ENCODE peak calls at places on chromosomes 6 and 20, in eight cellular contexts. X is PC-3, N is HepG2, U is neural progenitor cell, B is HCT116, A is hepatocyte, R is astrocyte, G is GM23248. O is an unnamed sample.

GRCh38 chr20:64080013-64080812 is at the start of gene OPRL1:
- DNase-seq in X (peak), N (no peak), U (peak), B (no peak), A (no peak), R (no peak), G (peak), O (no peak)

GRCh38 chr6:113860165-113860955 is 3.2 kb downstream of the MARCKS start:
- DNase-seq in X (peak), N (peak), U (peak), B (no peak), A (peak), R (peak), G (peak), O (no peak)

GRCh38 chr6:6001443-6001842 is 5.3 kb downstream of the NRN1 start:
- DNase-seq in X (no peak), N (no peak), U (no peak), B (no peak), A (no peak), R (no peak), G (peak), O (no peak)

GRCh38 chr20:57918546-57918945 is 208.7 kb upstream of the PMEPA1 start:
- DNase-seq in X (no peak), N (no peak), U (no peak), B (no peak), A (peak), R (no peak), G (no peak), O (no peak)

GRCh38 chr6:45184040-45184439 is 144.1 kb upstream of the RUNX2 start:
- DNase-seq in X (no peak), N (no peak), U (no peak), B (no peak), A (no peak), R (no peak), G (no peak), O (no peak)

GRCh38 chr6:75376347-75377024 is 91.9 kb upstream of the TMEM30A start:
- DNase-seq in X (peak), N (no peak), U (no peak), B (no peak), A (no peak), R (peak), G (peak), O (no peak)

GRCh38 chr6:37691904-37692806 is 5.5 kb downstream of the MDGA1 start:
- DNase-seq in X (peak), N (peak), U (peak), B (peak), A (peak), R (peak), G (peak), O (peak)

GRCh38 chr20:10109621-10110020 is 74.8 kb downstream of the ANKEF1 start:
- DNase-seq in X (no peak), N (no peak), U (no peak), B (no peak), A (no peak), R (peak), G (no peak), O (no peak)

GRCh38 chr6:124393536-124393935 is 568.7 kb upstream of the RNF217 start:
- DNase-seq in X (peak), N (no peak), U (no peak), B (no peak), A (no peak), R (peak), G (no peak), O (no peak)

GRCh38 chr20:8082999-8083398 is 49.1 kb upstream of the PLCB1 start:
- DNase-seq in X (no peak), N (no peak), U (no peak), B (no peak), A (peak), R (peak), G (peak), O (no peak)

GRCh38 chr6:169725270-169726048 is 1.2 kb upstream of the PHF10 start:
- DNase-seq in X (peak), N (peak), U (peak), B (no peak), A (peak), R (peak), G (peak), O (peak)

GRCh38 chr6:21887301-21888185 is 294.0 kb downstream of the SOX4 start:
- DNase-seq in X (peak), N (peak), U (no peak), B (no peak), A (no peak), R (peak), G (no peak), O (no peak)

GRCh38 chr6:145814035-145814500 is 527 bp downstream of the FBXO30 start:
- DNase-seq in X (peak), N (peak), U (peak), B (no peak), A (peak), R (peak), G (peak), O (peak)

GRCh38 chr6:165817148-165817547 is 154.1 kb upstream of the PDE10A start:
- DNase-seq in X (no peak), N (no peak), U (peak), B (no peak), A (no peak), R (no peak), G (no peak), O (no peak)

GRCh38 chr20:41286240-41286851 is 31.2 kb downstream of the ZHX3 start:
- DNase-seq in X (no peak), N (no peak), U (no peak), B (no peak), A (no peak), R (no peak), G (no peak), O (no peak)

GRCh38 chr6:112014483-112014882 is 39.4 kb upstream of the CCN6 start:
- DNase-seq in X (peak), N (no peak), U (no peak), B (no peak), A (no peak), R (peak), G (peak), O (no peak)

GRCh38 chr20:5797165-5797564 is 47.0 kb downstream of the SHLD1 start:
- DNase-seq in X (no peak), N (no peak), U (no peak), B (no peak), A (no peak), R (no peak), G (no peak), O (no peak)

GRCh38 chr6:22024973-22025467 is 271.8 kb downstream of the PRL start:
- DNase-seq in X (no peak), N (no peak), U (no peak), B (no peak), A (no peak), R (no peak), G (no peak), O (no peak)

GRCh38 chr6:38612386-38612965 is 27.3 kb downstream of the BTBD9 start:
- DNase-seq in X (no peak), N (no peak), U (no peak), B (no peak), A (no peak), R (peak), G (peak), O (no peak)

GRCh38 chr6:75609639-75610590 is 8.2 kb downstream of the SENP6 start:
- DNase-seq in X (no peak), N (no peak), U (no peak), B (no peak), A (no peak), R (peak), G (peak), O (no peak)

DNA sequence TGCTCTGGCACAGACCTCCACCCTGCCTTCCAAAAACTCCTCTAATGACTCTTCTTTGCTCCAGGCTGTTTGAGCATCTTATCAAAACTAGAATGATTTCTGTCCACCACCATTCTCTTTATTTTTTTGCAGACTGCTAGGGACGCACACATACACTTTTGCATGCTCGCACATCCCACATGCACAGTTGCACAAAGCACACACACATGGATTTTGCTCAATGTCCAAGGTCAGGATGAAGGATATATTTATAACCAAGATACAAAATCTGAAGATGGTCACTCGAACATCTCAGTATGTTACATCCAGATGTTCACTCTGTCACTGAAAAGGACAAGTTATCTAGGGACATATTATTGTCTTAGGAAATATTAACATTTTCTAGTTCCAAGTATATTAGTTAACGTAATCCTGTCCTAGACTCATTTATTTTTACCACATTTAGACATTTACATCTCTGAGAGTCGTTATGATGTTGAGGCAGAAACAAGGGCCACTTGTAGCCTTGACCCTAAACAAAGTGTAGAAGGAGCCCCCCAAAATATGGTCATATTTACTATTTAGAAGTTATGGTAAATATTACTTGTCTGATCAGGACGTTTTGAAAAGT is 3.4 kb upstream of the SIM1 start:
- DNase-seq in X (no peak), N (no peak), U (no peak), B (no peak), A (no peak), R (no peak), G (no peak), O (no peak)
- TF ChIP-seq EZH2 in X (no peak), N (no peak), U (no peak), B (no peak), A (peak), R (no peak), G (no peak), O (no peak)

DNA sequence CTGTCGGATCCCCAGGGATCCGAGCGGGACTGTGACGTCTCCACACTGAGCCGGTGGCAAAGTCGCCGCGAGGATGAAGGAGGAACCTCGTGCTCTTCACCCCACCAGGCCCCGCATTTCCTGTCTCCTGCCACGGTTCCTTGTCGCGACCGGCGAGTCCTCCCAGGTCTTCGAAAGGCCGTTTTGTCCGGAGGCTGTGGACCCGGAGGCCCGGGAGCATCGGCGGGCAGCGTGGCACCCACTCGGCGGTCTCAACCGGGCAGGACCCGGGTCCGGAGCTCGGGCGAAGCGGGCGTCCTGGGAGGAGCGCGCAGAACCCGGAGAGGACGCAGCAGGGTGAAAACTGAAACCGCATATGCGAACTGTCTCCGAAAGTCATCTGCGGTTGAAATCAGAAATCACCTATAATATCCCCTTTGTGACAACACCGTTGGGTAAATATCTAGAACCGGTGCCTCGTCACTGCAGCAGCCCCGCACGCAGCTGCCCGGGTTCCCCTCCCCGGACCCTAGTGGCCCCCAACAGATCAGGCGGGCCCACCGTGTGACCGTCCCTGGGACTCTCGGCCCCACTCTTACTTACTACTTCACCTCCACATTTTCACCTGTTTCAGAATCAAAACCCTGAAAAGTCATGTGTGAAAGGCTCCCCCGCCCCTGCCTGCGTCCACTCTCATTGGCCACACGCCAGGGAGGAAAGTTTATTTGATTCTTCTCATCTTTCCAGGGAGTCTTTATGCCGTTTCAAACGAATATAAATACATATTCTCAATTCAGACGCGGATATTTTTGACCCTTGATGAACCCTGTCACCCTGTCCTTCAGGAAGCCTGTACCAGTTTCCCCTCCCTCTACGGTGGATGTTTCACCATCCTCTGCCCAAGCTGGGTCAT is 3.0 kb upstream of the ULBP2 start:
- DNase-seq in X (peak), N (no peak), U (no peak), B (no peak), A (no peak), R (no peak), G (peak), O (no peak)
- TF ChIP-seq EZH2 in X (no peak), N (peak), U (peak), B (no peak), A (peak), R (peak), G (no peak), O (no peak)

DNA sequence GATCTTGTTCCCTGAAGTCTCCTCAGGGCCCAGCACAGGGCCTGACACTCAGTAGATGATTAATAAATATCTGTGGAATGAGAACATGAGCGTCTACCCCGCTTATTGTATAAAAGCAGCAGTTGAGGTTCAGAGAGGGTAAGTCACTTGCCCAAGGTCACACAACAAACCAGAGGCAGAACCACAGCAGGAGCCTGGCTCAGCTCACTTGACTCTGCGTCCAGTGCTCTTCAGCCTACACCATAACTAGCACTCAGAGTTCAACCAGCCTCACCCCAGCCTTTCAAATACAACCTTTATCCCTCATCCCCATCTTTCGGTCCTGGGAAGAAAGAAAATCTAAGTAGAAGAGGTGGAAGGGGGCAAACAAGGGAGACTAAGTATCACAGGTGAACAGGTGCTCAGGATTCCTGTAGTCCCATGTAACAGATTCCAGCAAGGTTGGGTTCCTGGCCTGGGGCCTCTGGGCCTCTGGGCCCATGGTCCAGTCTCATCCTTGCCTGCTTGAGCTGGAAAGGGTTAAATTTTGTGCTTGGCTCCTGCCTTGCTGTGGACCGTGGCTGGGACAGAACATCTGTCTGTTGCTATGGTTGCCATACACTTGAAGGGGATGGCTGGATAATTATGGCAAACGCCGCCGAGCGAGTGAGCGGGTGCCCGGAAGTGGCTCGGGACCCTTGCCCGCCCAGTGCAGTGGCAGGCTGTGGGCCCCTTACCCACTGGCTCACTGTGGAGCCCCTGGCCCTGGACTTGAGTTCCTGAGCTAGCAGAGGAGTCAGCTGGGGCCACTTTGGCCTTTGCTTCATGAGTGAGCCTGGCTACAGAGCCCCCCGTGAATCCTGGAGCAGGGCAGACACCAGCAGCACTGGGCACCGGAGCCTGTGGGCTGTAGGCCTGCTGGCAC is 25.1 kb upstream of the NOL4L start:
- DNase-seq in X (no peak), N (no peak), U (no peak), B (no peak), A (no peak), R (no peak), G (no peak), O (no peak)
- TF ChIP-seq EZH2 in X (no peak), N (no peak), U (no peak), B (no peak), A (no peak), R (no peak), G (no peak), O (no peak)

DNA sequence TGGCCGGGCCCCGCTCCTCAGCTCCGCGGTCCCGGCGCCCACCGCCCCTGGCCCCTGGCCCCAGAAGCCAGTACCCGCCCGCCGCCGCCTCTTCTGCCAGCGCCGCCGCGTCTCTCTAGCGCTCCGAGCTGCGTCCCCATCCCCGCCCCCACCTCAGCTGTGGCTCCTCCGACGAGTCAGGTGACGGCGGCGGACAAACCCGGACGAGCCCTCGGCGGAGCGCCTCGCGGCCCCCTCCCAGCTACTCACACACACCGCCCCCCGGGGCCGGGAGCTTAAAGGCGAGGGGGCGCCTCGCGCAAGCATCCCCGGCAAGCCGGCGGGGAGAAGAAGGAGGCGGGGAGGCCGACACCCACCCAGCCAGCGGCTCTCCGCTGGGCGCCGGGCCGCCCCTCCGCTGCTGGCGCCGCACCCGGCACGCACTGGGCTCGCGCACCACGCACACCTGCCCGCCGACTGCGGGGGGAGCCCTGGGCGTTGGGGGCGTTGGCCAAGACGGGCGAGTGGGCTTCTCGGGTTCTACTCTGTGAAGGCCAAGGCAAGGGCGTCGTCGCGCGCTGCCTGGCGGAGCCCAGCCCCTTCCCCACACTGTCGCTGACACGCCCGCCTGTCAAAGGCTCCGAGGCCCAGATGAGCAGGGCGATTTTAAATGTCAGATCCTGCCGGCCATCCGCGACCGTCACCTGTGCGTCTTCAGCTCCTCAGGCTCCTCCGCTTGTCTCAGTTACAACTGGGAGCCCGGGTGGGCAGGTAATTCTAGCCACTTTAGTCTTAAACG is at the start of gene SNAP91:
- DNase-seq in X (no peak), N (no peak), U (peak), B (no peak), A (peak), R (no peak), G (no peak), O (no peak)
- TF ChIP-seq EZH2 in X (peak), N (no peak), U (peak), B (no peak), A (peak), R (peak), G (no peak), O (no peak)

GRCh38 chr6:32148722-32149576 is 2.8 kb downstream of the PRRT1 start:
- DNase-seq in X (no peak), N (no peak), U (peak), B (no peak), A (peak), R (peak), G (peak), O (no peak)
- TF ChIP-seq EZH2 in X (no peak), N (no peak), U (no peak), B (no peak), A (no peak), R (peak), G (no peak), O (no peak)

GRCh38 chr6:35272005-35272404 is 12.5 kb downstream of the ZNF76 start:
- DNase-seq in X (no peak), N (no peak), U (no peak), B (no peak), A (no peak), R (no peak), G (no peak), O (no peak)

GRCh38 chr6:35273822-35274559 is 14.5 kb downstream of the ZNF76 start:
- DNase-seq in X (no peak), N (no peak), U (no peak), B (no peak), A (no peak), R (no peak), G (peak), O (no peak)

GRCh38 chr6:35275417-35275816 is 15.9 kb downstream of the ZNF76 start:
- DNase-seq in X (no peak), N (no peak), U (no peak), B (no peak), A (no peak), R (no peak), G (peak), O (no peak)

GRCh38 chr6:35278708-35279107 is 18.9 kb upstream of the DEF6 start:
- DNase-seq in X (no peak), N (no peak), U (no peak), B (no peak), A (no peak), R (no peak), G (no peak), O (no peak)

DNA sequence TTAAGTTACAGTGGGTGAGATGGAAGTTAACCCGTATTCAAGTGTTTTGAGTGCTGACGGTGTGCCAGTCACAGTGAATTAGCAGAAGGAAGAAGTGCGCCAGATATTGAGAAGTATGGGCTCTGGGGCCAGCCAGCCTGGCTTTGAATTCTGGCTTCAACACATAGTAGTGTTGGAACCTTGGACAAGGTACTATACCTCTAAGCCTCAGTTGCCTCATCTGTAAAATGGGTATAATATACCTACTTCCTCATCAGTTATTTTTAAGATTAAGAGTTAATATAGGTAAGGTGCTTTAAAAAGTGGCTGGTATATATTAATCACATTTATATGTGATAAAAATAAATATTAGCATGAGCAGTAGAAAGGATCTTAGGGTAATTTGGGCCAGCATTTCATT is 16.3 kb downstream of the ZNF76 start:
- DNase-seq in X (no peak), N (no peak), U (no peak), B (no peak), A (no peak), R (no peak), G (no peak), O (no peak)
- TF ChIP-seq EZH2 in X (no peak), N (no peak), U (no peak), B (no peak), A (no peak), R (no peak), G (no peak), O (no peak)

O was measured in DND-41.